ENCODE peak calls at places on chromosomes 1 and 21, in four cellular contexts. J, E, H and Y are unnamed samples.

GRCh38 chr1:17485280-17485679 is 45.8 kb upstream of the RCC2 start:
- DNase-seq in J (peak; percentile 14), E (no peak), H (no peak), Y (no peak)

GRCh38 chr21:44054710-44055109 is 42.6 kb downstream of the TRAPPC10 start:
- DNase-seq in J (no peak), E (no peak), H (no peak), Y (no peak)

GRCh38 chr1:153349363-153350340 is 1.0 kb upstream of the PGLYRP4 start:
- DNase-seq in J (no peak), E (no peak), H (peak; percentile 5), Y (no peak)

GRCh38 chr1:27368872-27369703 is 2.3 kb upstream of the MAP3K6 start:
- DNase-seq in J (no peak), E (no peak), H (no peak), Y (no peak)

GRCh38 chr1:201946224-201946908 is at the start of gene LMOD1:
- DNase-seq in J (peak; percentile 91), E (no peak), H (peak; percentile 87), Y (peak; percentile 18)

GRCh38 chr1:14263671-14264070 is 334.8 kb upstream of the KAZN start:
- DNase-seq in J (no peak), E (no peak), H (no peak), Y (no peak)

GRCh38 chr1:212918751-212919150 is 31.6 kb upstream of the VASH2 start:
- DNase-seq in J (no peak), E (no peak), H (no peak), Y (no peak)

GRCh38 chr1:163069142-163069541 is at the start of gene RGS4:
- DNase-seq in J (peak; percentile 72), E (peak; percentile 69), H (peak; percentile 51), Y (peak; percentile 37)

GRCh38 chr1:50023292-50024159 is at the start of gene AGBL4:
- DNase-seq in J (peak; percentile 57), E (no peak), H (peak; percentile 38), Y (peak; percentile 11)

GRCh38 chr1:3746784-3747521 is 5.3 kb upstream of the CCDC27 start:
- DNase-seq in J (peak; percentile 94), E (peak; percentile 33), H (peak; percentile 86), Y (no peak)

GRCh38 chr1:38840281-38840680 is 19.3 kb downstream of the RRAGC start:
- DNase-seq in J (no peak), E (no peak), H (no peak), Y (no peak)

GRCh38 chr1:44108241-44108640 is 10.4 kb upstream of the KLF17 start:
- DNase-seq in J (no peak), E (peak; percentile 16), H (no peak), Y (no peak)

GRCh38 chr1:232038704-232039103 is 412.1 kb downstream of the DISC1 start:
- DNase-seq in J (no peak), E (no peak), H (no peak), Y (no peak)

GRCh38 chr1:176843352-176844297 is 320.9 kb downstream of the ASTN1 start:
- DNase-seq in J (peak; percentile 53), E (no peak), H (peak; percentile 12), Y (peak; percentile 51)

GRCh38 chr21:15732290-15732995 is 2.7 kb downstream of the USP25 start:
- DNase-seq in J (no peak), E (peak; percentile 75), H (no peak), Y (peak; percentile 86)